ENCODE peak calls at places on chromosomes 13 and 19, in four cellular contexts. M is thoracic aorta, J is cardiac muscle cell, S is neural progenitor cell. E is an unnamed sample.

GRCh38 chr19:43674630-43674982 is 4.6 kb upstream of the PLAUR start:
- DNase-seq in M (no peak), J (peak), S (no peak), E (no peak)

GRCh38 chr19:48627211-48627864 is 8.0 kb downstream of the SPHK2 start:
- DNase-seq in M (no peak), J (no peak), S (no peak), E (no peak)

GRCh38 chr13:106529415-106530208 is 5.8 kb downstream of the EFNB2 start:
- DNase-seq in M (no peak), J (no peak), S (peak), E (no peak)

GRCh38 chr13:109385161-109385560 is 401.2 kb downstream of the IRS2 start:
- DNase-seq in M (no peak), J (peak), S (no peak), E (no peak)

GRCh38 chr19:13092608-13093260 is 9.9 kb downstream of the LYL1 start:
- DNase-seq in M (no peak), J (no peak), S (no peak), E (no peak)

GRCh38 chr13:61414686-61415664 is 674 bp downstream of the PCDH20 start:
- DNase-seq in M (no peak), J (peak), S (peak), E (no peak)

GRCh38 chr13:36724141-36724540 is 50.3 kb downstream of the SERTM1 start:
- DNase-seq in M (no peak), J (no peak), S (no peak), E (no peak)

GRCh38 chr13:50085063-50085462 is 69.8 kb downstream of the KCNRG start:
- DNase-seq in M (no peak), J (peak), S (peak), E (no peak)

GRCh38 chr19:14629557-14629956 is 45.1 kb downstream of the ADGRE3 start:
- DNase-seq in M (no peak), J (no peak), S (no peak), E (no peak)

GRCh38 chr19:46426506-46427162 is 2.1 kb downstream of the PNMA8C start:
- DNase-seq in M (no peak), J (peak), S (peak), E (no peak)

DNA sequence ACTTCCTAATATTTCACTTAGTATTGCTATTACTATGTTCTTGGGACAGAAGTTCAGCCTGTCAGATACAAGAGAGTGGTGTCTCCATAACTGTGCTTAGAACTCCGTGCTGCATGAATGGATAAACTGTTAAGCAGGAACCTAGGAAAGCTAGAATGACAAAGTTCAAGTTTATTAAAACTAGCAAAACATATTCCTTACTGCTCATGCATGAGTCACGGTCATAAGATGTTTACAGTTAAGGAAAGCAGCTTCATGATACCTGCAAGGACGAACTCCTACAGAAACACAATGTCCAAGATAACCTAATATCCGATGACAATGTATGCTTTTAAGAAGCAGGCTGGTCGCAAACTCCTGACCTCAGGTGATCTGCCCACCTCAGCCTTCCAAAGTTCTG is 6.0 kb upstream of the ZNF765 start:
- DNase-seq in M (no peak), J (no peak), S (no peak), E (no peak)
- H3K27ac ChIP-seq in M (no peak), J (no peak), S (no peak), E (no peak)

GRCh38 chr19:806815-807421 is 9.7 kb downstream of the PTBP1 start:
- DNase-seq in M (no peak), J (no peak), S (no peak), E (no peak)
- H3K27ac ChIP-seq in M (no peak), J (no peak), S (no peak), E (no peak)

DNA sequence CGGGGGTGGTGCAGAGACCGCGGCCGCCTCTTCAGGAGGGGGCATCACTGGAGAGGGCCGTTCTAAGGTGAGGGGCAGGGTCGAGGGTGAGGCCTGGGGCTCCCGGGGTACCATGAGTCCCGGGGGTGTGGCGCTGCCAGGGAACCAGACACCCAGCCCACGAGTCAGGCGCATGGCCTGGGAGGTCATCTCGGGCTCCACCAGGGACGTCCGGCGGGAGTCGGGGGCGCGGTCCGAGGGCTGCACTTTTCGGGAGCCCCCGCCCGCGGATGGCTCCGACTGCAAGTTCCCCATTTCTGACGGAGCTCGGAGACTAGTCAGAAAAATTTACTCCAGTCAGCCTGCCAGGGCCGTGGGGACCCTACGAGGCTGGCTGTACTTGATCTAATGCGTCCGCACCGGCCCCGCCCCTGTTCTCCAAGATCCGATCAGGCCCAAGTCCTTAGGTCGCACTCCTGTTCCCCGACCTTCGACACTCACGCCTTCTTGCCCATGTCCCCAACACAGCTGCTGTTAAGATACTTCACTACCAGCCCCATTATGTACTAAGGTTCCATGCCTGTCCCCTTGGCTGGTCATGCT is 775 bp downstream of the GGN start:
- DNase-seq in M (no peak), J (peak), S (no peak), E (no peak)
- H3K27ac ChIP-seq in M (peak), J (no peak), S (no peak), E (peak)

GRCh38 chr19:39196860-39197562 is at the start of gene NCCRP1:
- DNase-seq in M (no peak), J (no peak), S (peak), E (no peak)
- H3K27ac ChIP-seq in M (no peak), J (no peak), S (no peak), E (peak)

DNA sequence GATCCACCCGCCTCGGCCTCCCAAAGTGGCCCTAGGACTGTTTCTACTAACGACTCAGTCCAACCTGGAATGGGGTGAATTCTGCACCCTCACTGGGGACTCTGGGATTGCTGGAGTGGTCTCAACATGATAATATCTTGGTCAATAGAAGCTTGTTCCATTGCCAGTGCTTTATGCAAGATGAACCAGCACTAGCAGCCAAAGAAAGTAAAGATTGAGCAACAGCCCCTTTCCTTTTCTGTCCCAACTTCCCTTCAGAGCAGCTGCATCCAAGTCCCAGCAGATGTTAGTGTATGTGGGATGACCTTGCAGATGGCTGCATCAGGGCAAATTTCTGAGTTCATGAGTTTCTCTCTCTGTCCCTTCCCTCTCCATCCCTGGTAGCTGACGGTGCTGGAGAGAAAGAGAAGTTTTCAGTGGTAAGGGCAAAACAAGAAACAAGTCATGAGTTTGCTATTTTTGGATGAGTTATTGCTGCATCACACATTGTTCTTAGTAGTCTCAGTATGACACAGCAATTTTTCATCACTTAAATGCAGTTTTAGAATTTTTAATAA is 183.6 kb upstream of the EDNRB start:
- DNase-seq in M (no peak), J (peak), S (no peak), E (no peak)
- H3K27ac ChIP-seq in M (no peak), J (no peak), S (no peak), E (no peak)

DNA sequence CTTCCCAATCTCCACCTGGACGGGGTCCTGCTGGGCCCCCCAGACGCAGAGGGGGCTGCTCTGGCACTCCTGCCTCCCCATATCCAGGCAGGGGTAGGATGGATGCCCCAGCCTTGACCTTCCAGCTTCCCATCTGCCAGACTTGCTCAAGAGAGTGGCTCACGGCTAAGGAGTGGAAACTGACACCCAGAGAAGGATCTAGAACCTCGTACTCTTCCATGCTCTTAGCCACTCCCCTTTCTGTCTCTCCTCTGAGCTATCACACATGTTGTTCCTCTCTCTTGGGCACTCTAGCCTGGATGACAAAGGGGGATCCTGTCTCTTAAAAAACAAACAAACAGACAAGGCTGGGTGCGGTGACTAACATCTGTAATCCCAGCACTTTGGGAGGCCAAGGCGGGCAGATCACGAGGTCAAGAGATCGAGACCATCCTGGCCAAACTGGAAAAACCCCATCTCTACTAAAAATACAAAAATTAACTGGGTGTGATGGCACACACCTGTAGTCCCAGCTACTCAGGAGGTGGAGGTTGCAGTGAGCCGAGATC is 12.2 kb upstream of the FUT5 start:
- DNase-seq in M (no peak), J (no peak), S (no peak), E (no peak)
- H3K27ac ChIP-seq in M (no peak), J (peak), S (no peak), E (no peak)

GRCh38 chr13:43354147-43354945 is 331.0 kb downstream of the DNAJC15 start:
- DNase-seq in M (no peak), J (no peak), S (no peak), E (no peak)
- H3K27ac ChIP-seq in M (no peak), J (no peak), S (no peak), E (no peak)

GRCh38 chr19:8607386-8607785 is 3.1 kb downstream of the ADAMTS10 start:
- DNase-seq in M (peak), J (peak), S (no peak), E (no peak)

GRCh38 chr19:8610041-8610927 is at the start of gene ADAMTS10:
- DNase-seq in M (no peak), J (peak), S (peak), E (no peak)

GRCh38 chr19:8610928-8611284 is 391 bp upstream of the ADAMTS10 start:
- DNase-seq in M (no peak), J (no peak), S (no peak), E (no peak)

GRCh38 chr19:8609210-8610040 is 1.1 kb downstream of the ADAMTS10 start:
- DNase-seq in M (peak), J (peak), S (peak), E (no peak)

DNA sequence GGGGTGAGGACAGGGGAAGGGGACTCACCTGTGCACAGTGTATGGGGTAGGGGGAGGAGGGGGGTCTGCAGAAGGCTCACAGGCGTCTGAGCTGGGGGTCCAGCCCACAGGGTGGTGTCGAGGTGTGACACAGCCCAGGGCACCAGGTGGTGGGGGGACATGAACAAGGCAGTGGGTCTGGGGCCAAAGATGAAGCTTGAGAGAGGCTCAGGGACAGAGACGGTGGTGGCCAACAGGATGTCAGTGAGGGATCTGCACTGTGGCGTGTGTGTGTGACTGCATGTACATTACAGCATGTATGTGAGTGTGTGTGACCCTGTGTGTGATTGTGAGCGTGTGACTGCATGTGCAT is 1.7 kb downstream of the ADAMTS10 start:
- DNase-seq in M (no peak), J (no peak), S (no peak), E (no peak)
- H3K27ac ChIP-seq in M (peak), J (peak), S (no peak), E (no peak)

GRCh38 chr13:73397486-73398020 is 338.7 kb downstream of the KLF5 start:
- DNase-seq in M (no peak), J (no peak), S (peak), E (no peak)

GRCh38 chr13:73404581-73404980 is 345.8 kb downstream of the KLF5 start:
- DNase-seq in M (no peak), J (no peak), S (no peak), E (no peak)

GRCh38 chr13:73403362-73404150 is 344.8 kb downstream of the KLF5 start:
- DNase-seq in M (no peak), J (no peak), S (no peak), E (no peak)

GRCh38 chr13:73401769-73402168 is 343.0 kb downstream of the KLF5 start:
- DNase-seq in M (no peak), J (no peak), S (no peak), E (no peak)

DNA sequence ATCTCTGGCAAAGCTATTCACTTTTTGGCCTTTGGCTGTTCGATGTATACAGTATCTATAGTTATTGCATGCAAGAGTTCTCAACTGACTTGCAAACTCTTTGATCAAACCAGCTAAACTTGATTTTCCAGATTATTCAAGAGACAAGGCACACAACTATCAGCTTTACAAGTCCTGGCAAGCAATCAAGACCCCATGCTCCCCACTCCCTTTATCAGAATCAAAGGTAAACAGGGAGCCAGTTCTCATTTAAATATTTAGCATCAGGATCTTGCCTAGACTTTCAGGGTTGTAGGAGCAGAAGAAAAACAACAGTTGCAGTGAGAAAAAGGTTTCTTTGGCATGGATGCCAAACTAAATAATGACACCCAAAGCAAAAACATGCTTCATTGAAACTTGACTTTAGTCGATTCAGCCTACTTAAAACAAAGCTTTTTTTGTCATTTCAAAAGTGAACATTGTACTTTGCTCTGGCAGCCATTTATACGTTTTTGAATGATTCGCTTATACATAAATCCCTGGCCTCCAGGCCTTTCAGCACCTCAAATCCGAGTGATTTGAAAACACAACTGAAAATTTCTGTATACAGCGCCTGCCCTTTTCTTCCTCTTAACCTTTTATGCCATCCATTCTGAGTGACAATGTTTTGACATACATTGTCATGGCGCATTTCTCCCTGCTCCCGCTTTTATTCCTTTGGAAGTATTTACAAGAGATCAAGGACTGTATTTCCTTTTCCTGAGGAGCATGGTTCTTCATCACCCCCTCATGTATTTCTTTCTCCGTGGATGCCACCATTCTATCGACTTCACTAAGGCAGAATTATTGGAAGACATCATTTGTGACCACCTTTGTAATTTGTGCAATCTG is 340.8 kb downstream of the KLF5 start:
- DNase-seq in M (no peak), J (no peak), S (no peak), E (no peak)
- H3K27ac ChIP-seq in M (no peak), J (no peak), S (no peak), E (peak)

E was measured in epithelial cell of prostate.